ENCODE peak calls at places on chromosomes 12 and 14, in four cellular contexts. P is activated B cell treated with CpG ODN at 0.5 μM for 24 hours; S is CMK; R is stimulated activated CD4-positive, alpha-beta T cell treated with anti-CD3 and anti-CD28 coated beads, Interleukin-4, amount 100 ng/mL, for 1 hour. J is an unnamed sample.

GRCh38 chr12:124636138-124636968 is 68.9 kb upstream of the NCOR2 start:
- DNase-seq in P (no peak), R (peak), S (no peak), J (no peak)

GRCh38 chr12:5083955-5084849 is 40.5 kb downstream of the KCNA5 start:
- DNase-seq in P (no peak), R (no peak), S (peak), J (no peak)

GRCh38 chr14:22547309-22547947 is 41.6 kb downstream of the DAD1 start:
- DNase-seq in R (no peak), S (no peak), P (no peak), J (no peak)

GRCh38 chr12:13713746-13714400 is 267.5 kb downstream of the GRIN2B start:
- DNase-seq in P (no peak), S (no peak), R (no peak), J (no peak)

GRCh38 chr14:22594156-22594716 is 3.9 kb upstream of the ABHD4 start:
- DNase-seq in S (no peak), P (no peak), R (no peak), J (no peak)

GRCh38 chr12:1213205-1213604 is 222.2 kb downstream of the ERC1 start:
- DNase-seq in S (no peak), P (no peak), R (peak), J (no peak)

GRCh38 chr12:117854339-117855012 is 114.3 kb downstream of the KSR2 start:
- DNase-seq in R (peak), S (peak), P (no peak), J (no peak)

GRCh38 chr12:3189282-3189681 is 112.1 kb downstream of the TSPAN9 start:
- DNase-seq in P (no peak), S (no peak), R (no peak), J (no peak)

GRCh38 chr14:102898776-102899515 is 23.5 kb upstream of the AMN start:
- DNase-seq in R (no peak), P (no peak), S (no peak), J (peak)

GRCh38 chr14:32588448-32589320 is 259.6 kb downstream of the AKAP6 start:
- DNase-seq in R (no peak), P (no peak), S (no peak), J (no peak)